ENCODE peak calls at places on chromosomes 5 and 9, in six cellular contexts. X is stimulated activated CD4-positive, alpha-beta T cell treated with anti-CD3 and anti-CD28 coated beads, Interleukin-4, amount 100 ng/mL, for 24 hours; N is SJCRH30; P is aorta; B is T-helper 1 cell; O is suprapubic skin. U is an unnamed sample.

GRCh38 chr5:79727722-79728355 is 38.2 kb downstream of the CMYA5 start:
- DNase-seq in X (no peak), N (no peak), P (no peak), B (no peak), O (no peak), U (no peak)

GRCh38 chr5:164181604-164182003 is 676.2 kb downstream of the MAT2B start:
- DNase-seq in X (no peak), N (no peak), P (no peak), B (no peak), O (no peak), U (no peak)

GRCh38 chr5:68343421-68343826 is 127.9 kb downstream of the PIK3R1 start:
- DNase-seq in X (peak), N (peak), P (peak), B (no peak), O (no peak), U (no peak)

GRCh38 chr9:133585481-133586367 is 23.5 kb downstream of the FAM163B start:
- DNase-seq in X (no peak), N (peak), P (no peak), B (no peak), O (no peak), U (no peak)

GRCh38 chr5:153745778-153746420 is 255.4 kb downstream of the GRIA1 start:
- DNase-seq in X (no peak), N (no peak), P (no peak), B (no peak), O (no peak), U (no peak)

GRCh38 chr5:111144352-111144930 is 52.3 kb downstream of the WDR36 start:
- DNase-seq in X (no peak), N (no peak), P (no peak), B (no peak), O (no peak), U (no peak)

GRCh38 chr5:83277154-83277553 is 194.4 kb upstream of the VCAN start:
- DNase-seq in X (no peak), N (no peak), P (no peak), B (no peak), O (no peak), U (no peak)

GRCh38 chr9:119836036-119836435 is 466.8 kb upstream of the BRINP1 start:
- DNase-seq in X (no peak), N (no peak), P (no peak), B (no peak), O (no peak), U (no peak)

GRCh38 chr5:68299575-68299974 is 84.0 kb downstream of the PIK3R1 start:
- DNase-seq in X (no peak), N (no peak), P (no peak), B (no peak), O (no peak), U (no peak)

GRCh38 chr5:157611571-157612067 is 36.0 kb upstream of the ADAM19 start:
- DNase-seq in X (no peak), N (peak), P (no peak), B (no peak), O (no peak), U (no peak)

GRCh38 chr5:16894236-16895057 is 41.6 kb downstream of the MYO10 start:
- DNase-seq in X (no peak), N (peak), P (no peak), B (no peak), O (no peak), U (no peak)

GRCh38 chr9:126111556-126111955 is 215.1 kb upstream of the MVB12B start:
- DNase-seq in X (no peak), N (no peak), P (no peak), B (no peak), O (no peak), U (peak)

GRCh38 chr9:69949396-69949795 is 94.3 kb upstream of the MAMDC2 start:
- DNase-seq in X (no peak), N (no peak), P (no peak), B (no peak), O (no peak), U (no peak)

GRCh38 chr5:108046955-108047670 is 334.8 kb downstream of the FBXL17 start:
- DNase-seq in X (no peak), N (peak), P (no peak), B (no peak), O (no peak), U (no peak)

GRCh38 chr5:168837852-168838251 is 258.7 kb upstream of the PANK3 start:
- DNase-seq in X (no peak), N (no peak), P (no peak), B (no peak), O (no peak), U (no peak)

GRCh38 chr9:36007309-36007708 is 29.4 kb upstream of the RECK start:
- DNase-seq in X (no peak), N (no peak), P (no peak), B (no peak), O (no peak), U (no peak)

GRCh38 chr9:21576331-21577189 is 94.4 kb upstream of the IFNE start:
- DNase-seq in X (peak), N (peak), P (no peak), B (no peak), O (no peak), U (no peak)

U was measured in upper lobe of right lung.